ENCODE peak calls at places on chromosomes 11 and 22, in six cellular contexts. One of them, this sample, is unnamed.

GRCh38 chr11:102287963-102288744 is 29.1 kb upstream of the BIRC3 start:
- DNase-seq in nephron progenitor cell: peak
- DNase-seq in Calu3: peak
- DNase-seq in neural crest cell: peak
- DNase-seq in posterior cingulate gyrus: no peak
- DNase-seq in EL: peak
- DNase-seq in this sample: peak

GRCh38 chr22:46068908-46069481 is 81.3 kb upstream of the PPARA start:
- DNase-seq in nephron progenitor cell: no peak
- DNase-seq in Calu3: peak
- DNase-seq in neural crest cell: no peak
- DNase-seq in posterior cingulate gyrus: peak
- DNase-seq in EL: peak
- DNase-seq in this sample: no peak

GRCh38 chr11:84645988-84646689 is 981.0 kb downstream of the DLG2 start:
- DNase-seq in nephron progenitor cell: no peak
- DNase-seq in Calu3: no peak
- DNase-seq in neural crest cell: no peak
- DNase-seq in posterior cingulate gyrus: no peak
- DNase-seq in EL: no peak
- DNase-seq in this sample: no peak

GRCh38 chr11:72736452-72737069 is 15.6 kb downstream of the ARAP1 start:
- DNase-seq in nephron progenitor cell: no peak
- DNase-seq in Calu3: no peak
- DNase-seq in neural crest cell: no peak
- DNase-seq in posterior cingulate gyrus: no peak
- DNase-seq in EL: peak
- DNase-seq in this sample: no peak

GRCh38 chr11:12103411-12104225 is 6.8 kb upstream of the MICAL2 start:
- DNase-seq in nephron progenitor cell: no peak
- DNase-seq in Calu3: no peak
- DNase-seq in neural crest cell: no peak
- DNase-seq in posterior cingulate gyrus: no peak
- DNase-seq in EL: no peak
- DNase-seq in this sample: no peak

GRCh38 chr11:128786507-128786906 is 80.6 kb downstream of the KCNJ1 start:
- DNase-seq in nephron progenitor cell: no peak
- DNase-seq in Calu3: no peak
- DNase-seq in neural crest cell: no peak
- DNase-seq in posterior cingulate gyrus: no peak
- DNase-seq in EL: no peak
- DNase-seq in this sample: no peak

GRCh38 chr11:68135161-68135560 is 14.0 kb upstream of the CHKA start:
- DNase-seq in nephron progenitor cell: no peak
- DNase-seq in Calu3: no peak
- DNase-seq in neural crest cell: no peak
- DNase-seq in posterior cingulate gyrus: no peak
- DNase-seq in EL: no peak
- DNase-seq in this sample: no peak

GRCh38 chr11:28107331-28107725 is 628 bp downstream of the KIF18A start:
- DNase-seq in nephron progenitor cell: peak
- DNase-seq in Calu3: no peak
- DNase-seq in neural crest cell: no peak
- DNase-seq in posterior cingulate gyrus: no peak
- DNase-seq in EL: no peak
- DNase-seq in this sample: no peak

GRCh38 chr11:60625262-60625661 is 74.2 kb upstream of the MS4A8 start:
- DNase-seq in nephron progenitor cell: peak
- DNase-seq in Calu3: peak
- DNase-seq in neural crest cell: no peak
- DNase-seq in posterior cingulate gyrus: no peak
- DNase-seq in EL: peak
- DNase-seq in this sample: no peak

GRCh38 chr11:104891135-104891534 is 7.1 kb downstream of the CASP12 start:
- DNase-seq in nephron progenitor cell: no peak
- DNase-seq in Calu3: no peak
- DNase-seq in neural crest cell: no peak
- DNase-seq in posterior cingulate gyrus: no peak
- DNase-seq in EL: peak
- DNase-seq in this sample: no peak

GRCh38 chr11:38593649-38594048 is 1995.6 kb upstream of the RAG2 start:
- DNase-seq in nephron progenitor cell: no peak
- DNase-seq in Calu3: no peak
- DNase-seq in neural crest cell: no peak
- DNase-seq in posterior cingulate gyrus: no peak
- DNase-seq in EL: peak
- DNase-seq in this sample: no peak

GRCh38 chr11:2445948-2446551 is 1.2 kb downstream of the KCNQ1 start:
- DNase-seq in nephron progenitor cell: no peak
- DNase-seq in Calu3: peak
- DNase-seq in neural crest cell: no peak
- DNase-seq in posterior cingulate gyrus: no peak
- DNase-seq in EL: no peak
- DNase-seq in this sample: no peak

GRCh38 chr22:35072939-35073338 is 7.0 kb downstream of the ISX start:
- DNase-seq in nephron progenitor cell: no peak
- DNase-seq in Calu3: no peak
- DNase-seq in neural crest cell: no peak
- DNase-seq in posterior cingulate gyrus: no peak
- DNase-seq in EL: peak
- DNase-seq in this sample: no peak

GRCh38 chr22:46556775-46557174 is 19.4 kb upstream of the CELSR1 start:
- DNase-seq in nephron progenitor cell: no peak
- DNase-seq in Calu3: no peak
- DNase-seq in neural crest cell: no peak
- DNase-seq in posterior cingulate gyrus: no peak
- DNase-seq in EL: no peak
- DNase-seq in this sample: no peak

GRCh38 chr11:63906585-63906984 is 10.4 kb downstream of the RCOR2 start:
- DNase-seq in nephron progenitor cell: peak
- DNase-seq in Calu3: peak
- DNase-seq in neural crest cell: no peak
- DNase-seq in posterior cingulate gyrus: no peak
- DNase-seq in EL: no peak
- DNase-seq in this sample: no peak

GRCh38 chr11:90803366-90803765 is 580.5 kb upstream of the CHORDC1 start:
- DNase-seq in nephron progenitor cell: no peak
- DNase-seq in Calu3: peak
- DNase-seq in neural crest cell: no peak
- DNase-seq in posterior cingulate gyrus: no peak
- DNase-seq in EL: no peak
- DNase-seq in this sample: no peak

GRCh38 chr11:61950035-61950547 is at the start of gene BEST1:
- DNase-seq in nephron progenitor cell: no peak
- DNase-seq in Calu3: no peak
- DNase-seq in neural crest cell: no peak
- DNase-seq in posterior cingulate gyrus: no peak
- DNase-seq in EL: no peak
- DNase-seq in this sample: no peak